ENCODE peak calls at places on chromosomes 3 and 15, in seven cellular contexts. One of them, this sample, is unnamed.

GRCh38 chr3:27500051-27500450 is 15.9 kb upstream of the SLC4A7 start:
- DNase-seq in HepG2: no peak
- DNase-seq in SK-N-SH: no peak
- DNase-seq in GM12878: no peak
- DNase-seq in HCT116: no peak
- DNase-seq in K562: no peak
- DNase-seq in H1: no peak
- DNase-seq in this sample: no peak

GRCh38 chr3:59424268-59425010 is 374.6 kb upstream of the CFAP20DC start:
- DNase-seq in GM12878: no peak
- DNase-seq in HepG2: no peak
- DNase-seq in SK-N-SH: no peak
- DNase-seq in H1: no peak
- DNase-seq in K562: no peak
- DNase-seq in HCT116: no peak
- DNase-seq in this sample: no peak

GRCh38 chr15:68278345-68279217 is 1.0 kb downstream of the FEM1B start:
- DNase-seq in H1: no peak
- DNase-seq in K562: no peak
- DNase-seq in HCT116: no peak
- DNase-seq in HepG2: peak; percentile 65
- DNase-seq in SK-N-SH: peak; percentile 53
- DNase-seq in GM12878: no peak
- DNase-seq in this sample: no peak

GRCh38 chr3:148202386-148202785 is 495.3 kb upstream of the AGTR1 start:
- DNase-seq in SK-N-SH: no peak
- DNase-seq in GM12878: no peak
- DNase-seq in K562: no peak
- DNase-seq in HepG2: no peak
- DNase-seq in H1: no peak
- DNase-seq in HCT116: no peak
- DNase-seq in this sample: no peak

GRCh38 chr3:197350446-197350845 is 52.0 kb upstream of the DLG1 start:
- DNase-seq in GM12878: no peak
- DNase-seq in HCT116: no peak
- DNase-seq in K562: no peak
- DNase-seq in SK-N-SH: no peak
- DNase-seq in HepG2: no peak
- DNase-seq in H1: no peak
- DNase-seq in this sample: no peak

GRCh38 chr3:114313426-114313825 is 19.6 kb downstream of the TIGIT start:
- DNase-seq in GM12878: no peak
- DNase-seq in SK-N-SH: no peak
- DNase-seq in HepG2: no peak
- DNase-seq in HCT116: no peak
- DNase-seq in H1: no peak
- DNase-seq in K562: no peak
- DNase-seq in this sample: no peak

GRCh38 chr3:100150583-100150982 is 36.3 kb upstream of the FILIP1L start:
- DNase-seq in SK-N-SH: no peak
- DNase-seq in H1: no peak
- DNase-seq in HCT116: no peak
- DNase-seq in HepG2: no peak
- DNase-seq in GM12878: no peak
- DNase-seq in K562: no peak
- DNase-seq in this sample: no peak

GRCh38 chr3:8324727-8325126 is 176.9 kb upstream of the LMCD1 start:
- DNase-seq in HCT116: peak; percentile 40
- DNase-seq in SK-N-SH: peak; percentile 53
- DNase-seq in H1: peak; percentile 68
- DNase-seq in GM12878: no peak
- DNase-seq in HepG2: peak; percentile 27
- DNase-seq in K562: no peak
- DNase-seq in this sample: peak; percentile 70

GRCh38 chr3:76646921-76647562 is 392.9 kb upstream of the ROBO2 start:
- DNase-seq in SK-N-SH: no peak
- DNase-seq in GM12878: no peak
- DNase-seq in HepG2: peak; percentile 14
- DNase-seq in H1: peak; percentile 84
- DNase-seq in K562: no peak
- DNase-seq in HCT116: no peak
- DNase-seq in this sample: no peak

DNA sequence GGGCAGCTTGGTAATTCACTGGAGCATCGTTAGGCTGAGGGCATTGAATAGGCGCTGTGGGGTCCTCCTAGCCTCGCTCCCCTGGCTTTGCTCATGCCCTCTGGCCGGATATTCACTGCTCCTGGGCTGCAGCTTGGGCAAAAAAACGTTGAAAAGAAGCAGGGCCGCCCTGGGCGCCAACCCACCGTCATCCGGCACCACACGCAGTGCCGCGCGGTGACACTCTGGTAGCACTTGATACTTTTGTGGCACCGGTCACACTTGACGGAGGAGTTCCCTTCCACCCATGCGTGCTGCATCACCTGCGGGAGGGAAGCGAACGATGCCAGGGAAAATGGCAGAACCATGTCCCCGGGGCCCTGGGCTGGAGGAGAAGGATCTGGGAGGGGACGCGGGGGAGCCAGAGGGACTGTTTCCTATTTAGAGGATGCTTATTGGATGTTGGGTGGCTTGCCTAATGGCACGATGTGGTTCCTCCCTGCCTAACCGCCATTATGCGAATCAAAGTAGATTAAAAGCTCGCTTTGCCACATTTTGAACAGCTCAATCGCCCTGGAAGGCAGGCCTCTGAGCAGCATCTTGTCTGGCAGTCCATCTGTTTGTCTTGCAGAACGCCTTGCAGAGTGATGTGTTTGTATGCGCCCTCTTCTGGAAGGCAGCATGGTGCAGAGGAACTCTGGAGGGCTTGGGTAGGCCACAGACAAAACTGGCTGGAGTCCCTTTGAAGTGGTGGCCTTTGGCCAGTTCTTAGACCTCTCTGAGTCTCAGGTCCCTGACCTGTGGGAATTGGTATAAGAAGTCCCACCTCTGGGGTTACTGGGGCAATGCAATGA is 93.2 kb downstream of the DGKG start:
- DNase-seq in GM12878: no peak
- DNase-seq in H1: peak; percentile 62
- DNase-seq in HCT116: no peak
- DNase-seq in K562: peak; percentile 33
- DNase-seq in SK-N-SH: no peak
- DNase-seq in HepG2: peak; percentile 34
- DNase-seq in this sample: peak; percentile 81
- TF ChIP-seq JUND in GM12878: no peak
- TF ChIP-seq JUND in H1: no peak
- TF ChIP-seq JUND in HCT116: no peak
- TF ChIP-seq JUND in K562: no peak
- TF ChIP-seq JUND in SK-N-SH: no peak
- TF ChIP-seq JUND in HepG2: no peak
- TF ChIP-seq JUND in this sample: no peak

GRCh38 chr3:66428733-66429132 is 72.1 kb downstream of the LRIG1 start:
- DNase-seq in H1: no peak
- DNase-seq in HepG2: no peak
- DNase-seq in K562: no peak
- DNase-seq in SK-N-SH: peak; percentile 62
- DNase-seq in HCT116: no peak
- DNase-seq in GM12878: no peak
- DNase-seq in this sample: peak; percentile 93
- TF ChIP-seq JUND in H1: no peak
- TF ChIP-seq JUND in HepG2: no peak
- TF ChIP-seq JUND in K562: no peak
- TF ChIP-seq JUND in SK-N-SH: peak; percentile 80
- TF ChIP-seq JUND in HCT116: no peak
- TF ChIP-seq JUND in GM12878: no peak
- TF ChIP-seq JUND in this sample: peak; percentile 63

DNA sequence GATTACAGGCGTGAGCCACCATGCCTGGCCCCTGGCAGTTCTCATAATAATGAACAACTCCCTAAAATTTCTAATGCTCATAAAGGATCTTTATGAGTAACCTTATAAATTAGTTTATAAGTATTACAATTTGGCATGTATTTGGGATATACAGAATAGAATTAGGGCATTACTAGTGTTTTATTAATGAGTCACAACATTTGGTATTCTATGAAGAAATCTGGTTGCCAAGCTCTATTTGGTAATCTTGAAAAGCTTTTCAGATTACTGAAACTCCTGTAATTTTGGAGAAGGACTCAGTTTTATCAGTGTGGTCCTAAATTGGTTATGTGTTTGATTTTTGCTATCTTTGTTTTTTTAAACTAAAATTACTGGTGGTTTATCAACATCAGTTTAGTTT is 45.8 kb downstream of the TM6SF1 start:
- DNase-seq in HepG2: no peak
- DNase-seq in K562: no peak
- DNase-seq in SK-N-SH: no peak
- DNase-seq in H1: no peak
- DNase-seq in HCT116: no peak
- DNase-seq in GM12878: no peak
- DNase-seq in this sample: no peak
- TF ChIP-seq JUND in HepG2: no peak
- TF ChIP-seq JUND in K562: no peak
- TF ChIP-seq JUND in SK-N-SH: no peak
- TF ChIP-seq JUND in H1: no peak
- TF ChIP-seq JUND in HCT116: no peak
- TF ChIP-seq JUND in GM12878: no peak
- TF ChIP-seq JUND in this sample: no peak

GRCh38 chr15:84816694-84817460 is at the start of gene ALPK3:
- DNase-seq in SK-N-SH: peak; percentile 49
- DNase-seq in H1: peak; percentile 85
- DNase-seq in HCT116: no peak
- DNase-seq in GM12878: no peak
- DNase-seq in K562: no peak
- DNase-seq in HepG2: no peak
- DNase-seq in this sample: no peak
- TF ChIP-seq JUND in SK-N-SH: no peak
- TF ChIP-seq JUND in H1: no peak
- TF ChIP-seq JUND in HCT116: no peak
- TF ChIP-seq JUND in GM12878: no peak
- TF ChIP-seq JUND in K562: no peak
- TF ChIP-seq JUND in HepG2: no peak
- TF ChIP-seq JUND in this sample: no peak

GRCh38 chr3:45778761-45779201 is 17.6 kb downstream of the SLC6A20 start:
- DNase-seq in HepG2: no peak
- DNase-seq in K562: no peak
- DNase-seq in GM12878: no peak
- DNase-seq in SK-N-SH: no peak
- DNase-seq in H1: no peak
- DNase-seq in HCT116: no peak
- DNase-seq in this sample: no peak
- TF ChIP-seq JUND in HepG2: no peak
- TF ChIP-seq JUND in K562: no peak
- TF ChIP-seq JUND in GM12878: no peak
- TF ChIP-seq JUND in SK-N-SH: no peak
- TF ChIP-seq JUND in H1: no peak
- TF ChIP-seq JUND in HCT116: no peak
- TF ChIP-seq JUND in this sample: no peak